ENCODE peak calls at places on chromosomes 1 and 21, in eight cellular contexts. Y, V, D, K, W, E, L and I are unnamed samples. For H3K4me1, the result is how much of the 10 kb centered on the place peaks cover.

GRCh38 chr1:178502330-178502714 is 5.6 kb upstream of the CLEC20A start:
- DNase-seq in W (no peak), K (no peak), D (no peak), E (no peak), L (no peak), Y (no peak), V (no peak), I (no peak)

GRCh38 chr1:156733989-156734584 is 5.5 kb upstream of the ISG20L2 start:
- DNase-seq in K (no peak), D (no peak), Y (no peak), W (no peak), E (no peak), V (no peak), L (no peak), I (no peak)

GRCh38 chr1:95006681-95007080 is 66.1 kb downstream of the ALG14 start:
- DNase-seq in K (no peak), E (no peak), V (no peak), Y (peak), L (no peak), W (no peak), D (no peak), I (no peak)

GRCh38 chr1:58964880-58965279 is 181.0 kb upstream of the JUN start:
- DNase-seq in L (no peak), V (peak), K (no peak), D (no peak), Y (peak), E (no peak), W (no peak), I (no peak)

GRCh38 chr1:89725016-89725380 is 92.1 kb downstream of the LRRC8C start:
- DNase-seq in D (no peak), E (no peak), Y (peak), L (no peak), W (no peak), V (no peak), K (no peak), I (peak)

GRCh38 chr1:182240085-182240484 is 151.5 kb downstream of the GLUL start:
- DNase-seq in K (no peak), V (no peak), E (no peak), L (no peak), W (no peak), Y (no peak), D (no peak), I (no peak)

GRCh38 chr1:111183681-111184080 is 16.8 kb downstream of the DENND2D start:
- DNase-seq in D (no peak), W (no peak), E (no peak), V (no peak), K (no peak), Y (no peak), L (no peak), I (no peak)

GRCh38 chr1:203871114-203871875 is 9.9 kb downstream of the SNRPE start:
- DNase-seq in D (peak), Y (peak), W (peak), L (peak), V (peak), E (peak), K (peak), I (peak)

GRCh38 chr21:15054089-15054488 is 10.7 kb downstream of the NRIP1 start:
- DNase-seq in V (no peak), E (no peak), D (no peak), W (no peak), L (no peak), Y (no peak), K (no peak), I (peak)

GRCh38 chr1:45687753-45688737 is at the start of gene TMEM69:
- DNase-seq in V (peak), L (peak), Y (peak), E (peak), W (peak), K (peak), D (no peak), I (peak)

GRCh38 chr1:16207318-16208269 is 4.9 kb downstream of the ARHGEF19 start:
- DNase-seq in Y (no peak), E (no peak), K (no peak), L (no peak), V (no peak), W (peak), D (no peak), I (no peak)

GRCh38 chr1:226371049-226371694 is 36.7 kb downstream of the PARP1 start:
- DNase-seq in W (no peak), Y (no peak), K (no peak), V (no peak), E (no peak), D (no peak), L (no peak), I (no peak)

GRCh38 chr1:230648114-230648513 is 5.8 kb downstream of the COG2 start:
- DNase-seq in K (no peak), D (no peak), V (no peak), W (no peak), Y (no peak), L (no peak), E (no peak), I (no peak)

GRCh38 chr1:230067871-230068814 is 1.1 kb downstream of the GALNT2 start:
- DNase-seq in V (peak), L (no peak), E (peak), Y (peak), W (no peak), K (peak), D (no peak), I (peak)

GRCh38 chr1:38076038-38076437 is 29.4 kb upstream of the POU3F1 start:
- DNase-seq in Y (peak), K (peak), E (peak), V (no peak), D (no peak), L (no peak), W (peak), I (no peak)

GRCh38 chr1:15974855-15975254 is 1.0 kb downstream of the ZBTB17 start:
- DNase-seq in W (no peak), D (no peak), E (no peak), L (no peak), Y (no peak), V (no peak), K (no peak), I (no peak)

GRCh38 chr1:228833911-228834631 is 98.8 kb downstream of the RHOU start:
- DNase-seq in D (no peak), W (no peak), E (no peak), L (no peak), V (no peak), Y (peak), K (no peak), I (no peak)

GRCh38 chr1:179366093-179366800 is 476 bp downstream of the AXDND1 start:
- DNase-seq in E (peak), V (no peak), D (no peak), L (no peak), W (no peak), Y (no peak), K (peak), I (no peak)

GRCh38 chr21:43287974-43288755 is 119.4 kb downstream of the CRYAA start:
- DNase-seq in L (no peak), V (peak), D (no peak), K (no peak), Y (no peak), W (no peak), E (no peak), I (no peak)

GRCh38 chr1:205812271-205812877 is 624 bp downstream of the SLC41A1 start:
- DNase-seq in K (peak), L (no peak), D (no peak), E (peak), V (no peak), W (peak), Y (peak), I (peak)
- H3K4me1 ChIP-seq in K (under half), L (under half), D (under half), E (under half), V (under half), W (under half), Y (under half), I (under half)

GRCh38 chr21:35338881-35339632 is 290.0 kb upstream of the RUNX1 start:
- DNase-seq in D (no peak), Y (no peak), V (no peak), E (no peak), L (no peak), K (no peak), W (no peak), I (no peak)
- H3K4me1 ChIP-seq in D (under half), Y (under half), V (under half), E (under half), L (under half), K (under half), W (under half), I (under half)

DNA sequence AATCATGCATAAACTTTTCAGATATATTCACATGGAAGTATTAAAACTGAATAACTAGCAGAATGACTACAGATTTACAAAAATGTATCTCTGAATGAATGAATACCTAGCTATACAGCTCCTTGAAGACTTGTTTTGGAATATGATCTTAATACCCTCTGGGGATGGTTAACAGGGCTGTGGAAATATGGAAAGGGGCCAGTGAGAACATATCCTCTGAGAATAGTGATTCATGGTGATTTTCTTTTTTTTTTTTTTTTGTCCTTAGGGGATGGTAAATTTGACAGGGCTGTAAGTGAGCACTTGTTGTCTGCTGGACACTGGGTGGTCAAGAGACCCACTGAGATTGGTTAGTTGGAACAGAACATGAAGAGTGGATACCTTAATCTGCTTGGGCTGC is 80.7 kb upstream of the HP1BP3 start:
- DNase-seq in D (no peak), V (no peak), K (no peak), W (no peak), E (no peak), Y (no peak), L (no peak), I (no peak)
- H3K4me1 ChIP-seq in D (under half), V (under half), K (under half), W (under half), E (under half), Y (under half), L (under half), I (under half)

GRCh38 chr1:212291505-212292134 is 6.4 kb downstream of the PPP2R5A start:
- DNase-seq in L (no peak), W (no peak), K (peak), V (peak), D (no peak), Y (peak), E (peak), I (no peak)

GRCh38 chr1:212292250-212292924 is 7.2 kb downstream of the PPP2R5A start:
- DNase-seq in V (no peak), L (no peak), Y (no peak), D (no peak), W (no peak), E (no peak), K (no peak), I (no peak)

GRCh38 chr1:212295579-212295978 is 10.4 kb downstream of the PPP2R5A start:
- DNase-seq in K (no peak), Y (no peak), D (no peak), V (no peak), L (no peak), W (no peak), E (no peak), I (no peak)

GRCh38 chr1:212294983-212295382 is 9.8 kb downstream of the PPP2R5A start:
- DNase-seq in W (no peak), V (no peak), D (no peak), Y (no peak), L (no peak), K (no peak), E (no peak), I (no peak)

GRCh38 chr1:212293579-212293978 is 8.4 kb downstream of the PPP2R5A start:
- DNase-seq in K (peak), L (no peak), V (no peak), D (no peak), E (no peak), W (no peak), Y (peak), I (no peak)
- H3K4me1 ChIP-seq in K (under half), L (under half), V (under half), D (under half), E (under half), W (under half), Y (under half), I (under half)